ENCODE peak calls at places on chromosomes 5 and 9, in six cellular contexts. L is psoas muscle, A is H1, Y is Peyer's patch, S is lung, Z is colonic mucosa. X is an unnamed sample.
A peak's percentile ranks its signal among the peaks of the same experiment; 100 is the strongest.

GRCh38 chr9:29440449-29440848 is 1867.2 kb upstream of the C9orf72 start:
- DNase-seq in L (no peak), A (no peak), Y (no peak), S (no peak), Z (no peak), X (no peak)

GRCh38 chr5:111743993-111744392 is 13.0 kb downstream of the NREP start:
- DNase-seq in L (no peak), A (no peak), Y (no peak), S (no peak), Z (no peak), X (no peak)

GRCh38 chr9:137745541-137745991 is 126.8 kb downstream of the EHMT1 start:
- DNase-seq in L (peak; percentile 59), A (no peak), Y (no peak), S (no peak), Z (no peak), X (peak; percentile 62)

GRCh38 chr5:137888875-137889759 is at the start of gene PKD2L2:
- DNase-seq in L (peak; percentile 90), A (peak; percentile 1), Y (peak; percentile 66), S (peak; percentile 74), Z (peak; percentile 65), X (peak; percentile 88)

GRCh38 chr9:117926031-117926655 is 221.9 kb downstream of the TLR4 start:
- DNase-seq in L (no peak), A (no peak), Y (no peak), S (no peak), Z (no peak), X (no peak)

GRCh38 chr5:172113036-172113435 is 75.0 kb downstream of the STK10 start:
- DNase-seq in L (no peak), A (no peak), Y (no peak), S (no peak), Z (no peak), X (no peak)

GRCh38 chr9:93576296-93577044 is at the start of gene PHF2:
- DNase-seq in L (no peak), A (no peak), Y (peak; percentile 60), S (no peak), Z (no peak), X (peak; percentile 31)

GRCh38 chr9:77469515-77470197 is 178.5 kb downstream of the GNA14 start:
- DNase-seq in L (no peak), A (no peak), Y (no peak), S (no peak), Z (no peak), X (no peak)

GRCh38 chr9:36870960-36871359 is 163.1 kb downstream of the PAX5 start:
- DNase-seq in L (peak; percentile 19), A (no peak), Y (peak; percentile 50), S (no peak), Z (no peak), X (peak; percentile 58)

GRCh38 chr5:135435467-135436330 is 11.4 kb downstream of the DCANP1 start:
- DNase-seq in L (no peak), A (no peak), Y (no peak), S (no peak), Z (no peak), X (no peak)

DNA sequence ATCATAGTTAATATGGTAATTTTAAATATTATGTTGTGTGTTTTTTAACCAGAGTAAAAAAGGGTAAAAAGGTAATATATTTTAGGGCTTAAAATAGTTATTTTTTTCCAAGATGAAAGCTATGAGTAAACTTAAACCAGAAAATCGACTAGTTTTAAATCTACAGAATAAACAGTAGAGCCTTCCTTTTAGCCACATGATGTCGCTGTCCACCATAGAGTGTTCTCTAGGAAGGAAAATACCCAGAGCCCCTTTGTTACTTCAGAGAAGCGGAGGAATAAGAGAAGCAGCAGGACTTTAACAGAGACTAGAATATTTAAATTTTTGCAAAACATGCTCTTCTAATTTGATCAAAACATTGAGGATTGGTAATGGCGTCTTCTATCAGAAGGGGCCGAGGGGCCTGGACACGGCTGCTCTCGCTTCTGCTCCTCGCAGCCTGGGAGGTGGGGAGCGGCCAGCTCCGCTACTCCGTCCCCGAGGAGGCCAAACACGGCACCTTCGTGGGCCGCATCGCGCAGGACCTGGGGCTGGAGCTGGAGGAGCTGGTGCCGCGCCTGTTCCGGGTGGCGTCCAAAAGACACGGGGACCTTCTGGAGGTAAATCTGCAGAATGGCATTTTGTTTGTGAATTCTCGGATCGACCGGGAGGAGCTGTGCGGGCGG is at the start of gene PCDHA2:
- DNase-seq in L (no peak), A (no peak), Y (no peak), S (no peak), Z (no peak), X (no peak)
- H3K4me3 ChIP-seq in L (no peak within 1 kb of the TSS), A (peak within 1 kb of the TSS; percentile 61), Y (no peak within 1 kb of the TSS), S (no peak within 1 kb of the TSS), Z (no peak within 1 kb of the TSS), X (peak within 1 kb of the TSS; percentile 8)

DNA sequence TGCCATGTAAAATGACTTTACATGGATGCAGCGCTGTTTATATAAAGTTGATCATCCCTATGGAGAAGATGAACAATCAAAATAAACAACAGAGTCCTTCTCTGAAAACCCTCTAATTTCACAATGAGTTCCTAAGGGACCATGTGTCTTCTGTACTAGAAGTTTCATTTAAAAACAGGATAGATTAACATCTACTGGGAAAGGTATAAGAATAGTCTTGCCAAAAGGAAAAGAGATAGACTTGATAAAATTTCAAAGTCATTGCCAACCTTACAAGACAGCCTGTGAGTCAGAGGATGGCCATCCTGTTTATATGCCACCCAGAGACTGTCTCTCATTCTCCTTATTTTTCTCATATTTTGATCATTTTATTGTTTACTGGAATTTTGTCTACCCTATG is 367.1 kb upstream of the PDE4D start:
- DNase-seq in L (no peak), A (no peak), Y (no peak), S (no peak), Z (no peak), X (no peak)
- TF ChIP-seq CTCF in L (no peak), A (no peak), Y (no peak), S (no peak), Z (no peak), X (no peak)

GRCh38 chr9:11063263-11063662 is 450.5 kb upstream of the PTPRD start:
- DNase-seq in L (no peak), A (no peak), Y (no peak), S (no peak), Z (no peak), X (no peak)

GRCh38 chr9:11064853-11065252 is 452.1 kb upstream of the PTPRD start:
- DNase-seq in L (no peak), A (no peak), Y (no peak), S (no peak), Z (no peak), X (no peak)
- H3K4me3 ChIP-seq in L (no peak overlapping the region), A (no peak overlapping the region), Y (no peak overlapping the region), S (no peak overlapping the region), Z (no peak overlapping the region), X (no peak overlapping the region)

DNA sequence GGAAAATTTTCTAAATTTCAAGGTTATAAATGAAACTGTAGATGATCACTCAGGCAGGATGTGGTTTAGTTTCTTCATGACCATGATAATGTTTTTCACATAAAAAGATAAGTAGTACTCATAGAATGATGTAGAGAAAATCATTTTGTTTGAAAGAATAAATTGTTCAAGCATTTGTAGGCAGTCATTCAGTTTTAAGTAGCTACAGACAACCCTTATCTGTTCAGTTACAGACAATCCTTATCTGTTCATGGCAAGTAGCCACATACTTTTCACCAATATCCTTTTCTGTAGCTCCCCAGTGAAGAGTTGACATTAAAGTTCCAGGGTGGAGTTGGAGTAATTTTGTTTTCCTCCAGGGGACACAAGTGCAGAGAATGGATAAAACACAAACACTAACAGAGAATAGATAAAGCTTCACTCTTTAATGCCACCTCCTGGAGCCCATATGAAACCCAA is 278.1 kb upstream of the TNC start:
- DNase-seq in L (no peak), A (no peak), Y (no peak), S (no peak), Z (no peak), X (no peak)
- TF ChIP-seq CTCF in L (no peak), A (no peak), Y (no peak), S (no peak), Z (no peak), X (no peak)

GRCh38 chr9:110443878-110444245 is 106.2 kb upstream of the TXNDC8 start:
- DNase-seq in L (no peak), A (no peak), Y (no peak), S (no peak), Z (no peak), X (no peak)
- H3K4me3 ChIP-seq in L (no peak overlapping the region), A (no peak overlapping the region), Y (no peak overlapping the region), S (no peak overlapping the region), Z (no peak overlapping the region), X (no peak overlapping the region)

GRCh38 chr9:120326076-120326693 is 253.8 kb downstream of the CDK5RAP2 start:
- DNase-seq in L (no peak), A (no peak), Y (no peak), S (no peak), Z (no peak), X (no peak)

GRCh38 chr9:120323125-120323524 is 256.8 kb downstream of the CDK5RAP2 start:
- DNase-seq in L (no peak), A (no peak), Y (no peak), S (no peak), Z (no peak), X (no peak)

GRCh38 chr9:120327322-120327721 is 252.6 kb downstream of the CDK5RAP2 start:
- DNase-seq in L (no peak), A (no peak), Y (no peak), S (peak; percentile 10), Z (no peak), X (no peak)

GRCh38 chr9:120324461-120324860 is 255.5 kb downstream of the CDK5RAP2 start:
- DNase-seq in L (no peak), A (no peak), Y (no peak), S (no peak), Z (no peak), X (no peak)

GRCh38 chr9:120324996-120325642 is 254.8 kb downstream of the CDK5RAP2 start:
- DNase-seq in L (no peak), A (peak; percentile 34), Y (no peak), S (no peak), Z (no peak), X (no peak)
- TF ChIP-seq CTCF in L (no peak), A (peak; percentile 85), Y (no peak), S (no peak), Z (no peak), X (no peak)

X was measured in adrenal gland.